ENCODE peak calls at places on chromosomes 3 and 15, in ten cellular contexts. One of them, this sample, is unnamed. For H3K27me3, the result is how much of the 10 kb centered on the place peaks cover.

GRCh38 chr3:136120373-136121348 is 75.5 kb downstream of the MSL2 start:
- DNase-seq in A673: peak
- DNase-seq in kidney epithelial cell: no peak
- DNase-seq in PC-3: no peak
- DNase-seq in ascending aorta: no peak
- DNase-seq in WERI-Rb-1: no peak
- DNase-seq in upper lobe of right lung: no peak
- DNase-seq in lung: no peak
- DNase-seq in CD8-positive, alpha-beta T cell: no peak
- DNase-seq in GM06990: no peak
- DNase-seq in this sample: no peak

GRCh38 chr3:13492976-13493866 is 13.1 kb downstream of the HDAC11 start:
- DNase-seq in A673: no peak
- DNase-seq in kidney epithelial cell: no peak
- DNase-seq in PC-3: no peak
- DNase-seq in ascending aorta: no peak
- DNase-seq in WERI-Rb-1: no peak
- DNase-seq in upper lobe of right lung: peak
- DNase-seq in lung: no peak
- DNase-seq in CD8-positive, alpha-beta T cell: no peak
- DNase-seq in GM06990: no peak
- DNase-seq in this sample: no peak

GRCh38 chr3:67529337-67529736 is 125.1 kb downstream of the SUCLG2 start:
- DNase-seq in A673: no peak
- DNase-seq in kidney epithelial cell: no peak
- DNase-seq in PC-3: no peak
- DNase-seq in ascending aorta: no peak
- DNase-seq in WERI-Rb-1: peak
- DNase-seq in upper lobe of right lung: no peak
- DNase-seq in lung: no peak
- DNase-seq in CD8-positive, alpha-beta T cell: no peak
- DNase-seq in GM06990: no peak
- DNase-seq in this sample: no peak

GRCh38 chr3:14203521-14204079 is 25.0 kb downstream of the LSM3 start:
- DNase-seq in A673: peak
- DNase-seq in kidney epithelial cell: peak
- DNase-seq in PC-3: peak
- DNase-seq in ascending aorta: no peak
- DNase-seq in WERI-Rb-1: peak
- DNase-seq in upper lobe of right lung: no peak
- DNase-seq in lung: peak
- DNase-seq in CD8-positive, alpha-beta T cell: peak
- DNase-seq in GM06990: no peak
- DNase-seq in this sample: no peak

GRCh38 chr15:47727137-47727536 is 9.8 kb downstream of the SEMA6D start:
- DNase-seq in A673: no peak
- DNase-seq in kidney epithelial cell: no peak
- DNase-seq in PC-3: no peak
- DNase-seq in ascending aorta: no peak
- DNase-seq in WERI-Rb-1: no peak
- DNase-seq in upper lobe of right lung: no peak
- DNase-seq in lung: no peak
- DNase-seq in CD8-positive, alpha-beta T cell: no peak
- DNase-seq in GM06990: no peak
- DNase-seq in this sample: no peak

GRCh38 chr3:108125550-108126071 is 34.8 kb upstream of the CD47 start:
- DNase-seq in A673: no peak
- DNase-seq in kidney epithelial cell: no peak
- DNase-seq in PC-3: no peak
- DNase-seq in ascending aorta: no peak
- DNase-seq in WERI-Rb-1: no peak
- DNase-seq in upper lobe of right lung: no peak
- DNase-seq in lung: no peak
- DNase-seq in CD8-positive, alpha-beta T cell: peak
- DNase-seq in GM06990: peak
- DNase-seq in this sample: no peak

GRCh38 chr3:110618512-110619226 is 452.9 kb upstream of the NECTIN3 start:
- DNase-seq in A673: no peak
- DNase-seq in kidney epithelial cell: no peak
- DNase-seq in PC-3: no peak
- DNase-seq in ascending aorta: no peak
- DNase-seq in WERI-Rb-1: no peak
- DNase-seq in upper lobe of right lung: no peak
- DNase-seq in lung: no peak
- DNase-seq in CD8-positive, alpha-beta T cell: no peak
- DNase-seq in GM06990: no peak
- DNase-seq in this sample: no peak

GRCh38 chr3:141366285-141367037 is 1.8 kb upstream of the ZBTB38 start:
- DNase-seq in A673: no peak
- DNase-seq in kidney epithelial cell: peak
- DNase-seq in PC-3: peak
- DNase-seq in ascending aorta: no peak
- DNase-seq in WERI-Rb-1: no peak
- DNase-seq in upper lobe of right lung: peak
- DNase-seq in lung: peak
- DNase-seq in CD8-positive, alpha-beta T cell: no peak
- DNase-seq in GM06990: no peak
- DNase-seq in this sample: peak

GRCh38 chr15:36251450-36251849 is 328.0 kb upstream of the CDIN1 start:
- DNase-seq in A673: peak
- DNase-seq in kidney epithelial cell: no peak
- DNase-seq in PC-3: peak
- DNase-seq in ascending aorta: no peak
- DNase-seq in WERI-Rb-1: no peak
- DNase-seq in upper lobe of right lung: no peak
- DNase-seq in lung: no peak
- DNase-seq in CD8-positive, alpha-beta T cell: no peak
- DNase-seq in GM06990: no peak
- DNase-seq in this sample: no peak

GRCh38 chr15:49645937-49646336 is 25.1 kb downstream of the DTWD1 start:
- DNase-seq in A673: no peak
- DNase-seq in kidney epithelial cell: peak
- DNase-seq in PC-3: peak
- DNase-seq in ascending aorta: no peak
- DNase-seq in WERI-Rb-1: no peak
- DNase-seq in upper lobe of right lung: no peak
- DNase-seq in lung: no peak
- DNase-seq in CD8-positive, alpha-beta T cell: no peak
- DNase-seq in GM06990: no peak
- DNase-seq in this sample: no peak

GRCh38 chr3:177169936-177170722 is 27.2 kb downstream of the TBL1XR1 start:
- DNase-seq in A673: no peak
- DNase-seq in kidney epithelial cell: no peak
- DNase-seq in PC-3: no peak
- DNase-seq in ascending aorta: no peak
- DNase-seq in WERI-Rb-1: no peak
- DNase-seq in upper lobe of right lung: no peak
- DNase-seq in lung: no peak
- DNase-seq in CD8-positive, alpha-beta T cell: no peak
- DNase-seq in GM06990: no peak
- DNase-seq in this sample: no peak

GRCh38 chr15:100114100-100114499 is 227.7 kb downstream of the ADAMTS17 start:
- DNase-seq in A673: no peak
- DNase-seq in kidney epithelial cell: peak
- DNase-seq in PC-3: no peak
- DNase-seq in ascending aorta: peak
- DNase-seq in WERI-Rb-1: no peak
- DNase-seq in upper lobe of right lung: peak
- DNase-seq in lung: no peak
- DNase-seq in CD8-positive, alpha-beta T cell: no peak
- DNase-seq in GM06990: no peak
- DNase-seq in this sample: no peak

GRCh38 chr3:194237110-194237509 is 101.2 kb downstream of the HES1 start:
- DNase-seq in A673: no peak
- DNase-seq in kidney epithelial cell: no peak
- DNase-seq in PC-3: no peak
- DNase-seq in ascending aorta: no peak
- DNase-seq in WERI-Rb-1: no peak
- DNase-seq in upper lobe of right lung: no peak
- DNase-seq in lung: no peak
- DNase-seq in CD8-positive, alpha-beta T cell: no peak
- DNase-seq in GM06990: no peak
- DNase-seq in this sample: no peak

GRCh38 chr3:32818431-32819085 is 761 bp downstream of the TRIM71 start:
- DNase-seq in A673: no peak
- DNase-seq in kidney epithelial cell: no peak
- DNase-seq in PC-3: no peak
- DNase-seq in ascending aorta: no peak
- DNase-seq in WERI-Rb-1: no peak
- DNase-seq in upper lobe of right lung: peak
- DNase-seq in lung: no peak
- DNase-seq in CD8-positive, alpha-beta T cell: no peak
- DNase-seq in GM06990: peak
- DNase-seq in this sample: no peak
- H3K4me3 ChIP-seq in A673: peak
- H3K4me3 ChIP-seq in kidney epithelial cell: peak
- H3K4me3 ChIP-seq in PC-3: no peak
- H3K4me3 ChIP-seq in ascending aorta: peak
- H3K4me3 ChIP-seq in WERI-Rb-1: no peak
- H3K4me3 ChIP-seq in upper lobe of right lung: peak
- H3K4me3 ChIP-seq in lung: peak
- H3K4me3 ChIP-seq in CD8-positive, alpha-beta T cell: no peak
- H3K4me3 ChIP-seq in GM06990: no peak
- H3K4me3 ChIP-seq in this sample: no peak

DNA sequence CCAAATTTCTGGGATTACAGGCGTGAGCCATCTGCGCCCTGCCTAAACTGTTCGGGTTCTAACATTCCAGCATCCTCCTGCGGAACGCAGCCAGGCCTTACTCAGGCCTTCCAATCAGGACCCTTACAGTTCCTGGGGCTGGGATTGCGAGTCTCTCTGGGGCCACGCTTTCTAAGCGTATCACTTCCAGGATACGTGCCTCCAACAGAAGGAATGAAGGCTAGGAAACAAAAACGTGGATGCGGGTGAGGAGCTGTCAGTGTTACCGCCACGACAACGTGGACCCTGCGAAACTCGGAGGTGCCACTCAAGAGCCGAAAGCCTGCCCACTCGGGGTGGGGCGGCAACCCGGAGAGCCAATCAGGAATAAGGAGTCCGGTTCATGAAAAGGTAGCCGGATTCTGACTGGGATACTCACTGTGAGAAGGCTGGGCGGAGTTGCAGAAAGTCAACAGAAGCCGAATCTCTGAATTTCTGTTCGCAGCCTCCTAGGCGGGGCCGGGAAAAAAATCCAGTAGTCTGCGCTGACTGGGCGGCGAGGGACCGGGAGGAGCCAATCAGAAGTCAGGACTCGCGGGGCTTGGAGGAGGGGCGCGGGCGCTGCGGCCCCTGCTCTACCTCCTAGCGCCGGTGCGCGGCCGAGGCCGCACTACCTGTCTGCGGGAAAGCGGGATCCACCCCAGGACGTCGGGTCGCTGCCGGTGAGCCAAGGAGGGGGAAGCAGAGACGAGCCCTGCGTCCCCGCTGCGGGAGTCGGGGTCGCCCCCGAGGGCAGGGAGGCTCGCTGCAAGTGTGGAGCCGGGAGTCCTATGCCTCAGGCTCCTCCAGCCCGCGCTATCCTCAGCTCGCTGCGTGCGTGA is at the start of gene HYKK:
- DNase-seq in A673: peak
- DNase-seq in kidney epithelial cell: peak
- DNase-seq in PC-3: peak
- DNase-seq in ascending aorta: peak
- DNase-seq in WERI-Rb-1: peak
- DNase-seq in upper lobe of right lung: peak
- DNase-seq in lung: peak
- DNase-seq in CD8-positive, alpha-beta T cell: peak
- DNase-seq in GM06990: peak
- DNase-seq in this sample: peak
- TF ChIP-seq CTCF in A673: peak
- TF ChIP-seq CTCF in kidney epithelial cell: peak
- TF ChIP-seq CTCF in PC-3: no peak
- TF ChIP-seq CTCF in ascending aorta: no peak
- TF ChIP-seq CTCF in WERI-Rb-1: peak
- TF ChIP-seq CTCF in upper lobe of right lung: peak
- TF ChIP-seq CTCF in lung: no peak
- TF ChIP-seq CTCF in CD8-positive, alpha-beta T cell: no peak
- TF ChIP-seq CTCF in GM06990: peak
- TF ChIP-seq CTCF in this sample: no peak

GRCh38 chr3:127410678-127411077 is 122.8 kb upstream of the PRR20G start:
- DNase-seq in A673: no peak
- DNase-seq in kidney epithelial cell: no peak
- DNase-seq in PC-3: no peak
- DNase-seq in ascending aorta: no peak
- DNase-seq in WERI-Rb-1: no peak
- DNase-seq in upper lobe of right lung: no peak
- DNase-seq in lung: peak
- DNase-seq in CD8-positive, alpha-beta T cell: no peak
- DNase-seq in GM06990: no peak
- DNase-seq in this sample: no peak

GRCh38 chr3:127411083-127411727 is 123.4 kb upstream of the PRR20G start:
- DNase-seq in A673: no peak
- DNase-seq in kidney epithelial cell: no peak
- DNase-seq in PC-3: no peak
- DNase-seq in ascending aorta: no peak
- DNase-seq in WERI-Rb-1: peak
- DNase-seq in upper lobe of right lung: no peak
- DNase-seq in lung: peak
- DNase-seq in CD8-positive, alpha-beta T cell: no peak
- DNase-seq in GM06990: no peak
- DNase-seq in this sample: no peak

GRCh38 chr3:127408684-127409420 is 121.0 kb upstream of the PRR20G start:
- DNase-seq in A673: no peak
- DNase-seq in kidney epithelial cell: no peak
- DNase-seq in PC-3: no peak
- DNase-seq in ascending aorta: no peak
- DNase-seq in WERI-Rb-1: no peak
- DNase-seq in upper lobe of right lung: no peak
- DNase-seq in lung: no peak
- DNase-seq in CD8-positive, alpha-beta T cell: no peak
- DNase-seq in GM06990: no peak
- DNase-seq in this sample: no peak

GRCh38 chr3:127409421-127410136 is 121.7 kb upstream of the PRR20G start:
- DNase-seq in A673: no peak
- DNase-seq in kidney epithelial cell: no peak
- DNase-seq in PC-3: no peak
- DNase-seq in ascending aorta: no peak
- DNase-seq in WERI-Rb-1: no peak
- DNase-seq in upper lobe of right lung: no peak
- DNase-seq in lung: no peak
- DNase-seq in CD8-positive, alpha-beta T cell: no peak
- DNase-seq in GM06990: no peak
- DNase-seq in this sample: no peak

GRCh38 chr3:127410137-127410488 is 122.3 kb upstream of the PRR20G start:
- DNase-seq in A673: no peak
- DNase-seq in kidney epithelial cell: no peak
- DNase-seq in PC-3: no peak
- DNase-seq in ascending aorta: no peak
- DNase-seq in WERI-Rb-1: no peak
- DNase-seq in upper lobe of right lung: no peak
- DNase-seq in lung: no peak
- DNase-seq in CD8-positive, alpha-beta T cell: no peak
- DNase-seq in GM06990: no peak
- DNase-seq in this sample: no peak
- H3K27me3 ChIP-seq in A673: under half
- H3K27me3 ChIP-seq in kidney epithelial cell: under half
- H3K27me3 ChIP-seq in PC-3: under half
- H3K27me3 ChIP-seq in ascending aorta: under half
- H3K27me3 ChIP-seq in WERI-Rb-1: under half
- H3K27me3 ChIP-seq in upper lobe of right lung: under half
- H3K27me3 ChIP-seq in lung: under half
- H3K27me3 ChIP-seq in CD8-positive, alpha-beta T cell: under half
- H3K27me3 ChIP-seq in GM06990: under half
- H3K27me3 ChIP-seq in this sample: under half

GRCh38 chr15:93331545-93332117 is 242.6 kb upstream of the RGMA start:
- DNase-seq in A673: no peak
- DNase-seq in kidney epithelial cell: no peak
- DNase-seq in PC-3: no peak
- DNase-seq in ascending aorta: no peak
- DNase-seq in WERI-Rb-1: no peak
- DNase-seq in upper lobe of right lung: no peak
- DNase-seq in lung: no peak
- DNase-seq in CD8-positive, alpha-beta T cell: no peak
- DNase-seq in GM06990: no peak
- DNase-seq in this sample: no peak
- H3K4me3 ChIP-seq in A673: no peak
- H3K4me3 ChIP-seq in kidney epithelial cell: no peak
- H3K4me3 ChIP-seq in PC-3: no peak
- H3K4me3 ChIP-seq in ascending aorta: no peak
- H3K4me3 ChIP-seq in WERI-Rb-1: no peak
- H3K4me3 ChIP-seq in upper lobe of right lung: no peak
- H3K4me3 ChIP-seq in lung: no peak
- H3K4me3 ChIP-seq in CD8-positive, alpha-beta T cell: no peak
- H3K4me3 ChIP-seq in GM06990: no peak
- H3K4me3 ChIP-seq in this sample: no peak